ENCODE peak calls at places on chromosomes 3 and 15, in eight cellular contexts. I, Z, P, J, Q, V, K and S are unnamed samples.
A peak's percentile ranks its signal among the peaks of the same experiment; 100 is the strongest.

GRCh38 chr15:27043770-27044169 is 72.8 kb downstream of the GABRG3 start:
- DNase-seq in V (no peak), Q (no peak), K (no peak), I (no peak), Z (no peak), J (no peak), P (no peak), S (no peak)

GRCh38 chr3:43865887-43866528 is 175.3 kb downstream of the ABHD5 start:
- DNase-seq in Q (no peak), V (no peak), Z (no peak), J (no peak), K (no peak), I (no peak), P (no peak), S (no peak)

GRCh38 chr3:125644036-125645025 is 49.0 kb upstream of the OSBPL11 start:
- DNase-seq in J (no peak), I (no peak), Q (no peak), P (peak; percentile 84), K (no peak), V (peak; percentile 2), Z (no peak), S (no peak)

GRCh38 chr3:187811580-187812250 is 66.4 kb upstream of the BCL6 start:
- DNase-seq in K (no peak), J (no peak), I (no peak), Z (peak; percentile 51), V (peak; percentile 34), P (peak; percentile 70), Q (peak; percentile 25), S (no peak)

GRCh38 chr3:176964656-176965055 is 232.6 kb downstream of the TBL1XR1 start:
- DNase-seq in Z (no peak), V (no peak), J (no peak), K (no peak), Q (no peak), I (no peak), P (no peak), S (no peak)

GRCh38 chr3:49625971-49626640 is 48.0 kb upstream of the APEH start:
- DNase-seq in I (no peak), Q (no peak), Z (no peak), P (no peak), K (no peak), V (peak; percentile 6), J (no peak), S (no peak)

GRCh38 chr15:100694381-100695012 is 92.1 kb downstream of the ASB7 start:
- DNase-seq in V (no peak), Z (no peak), P (peak; percentile 67), I (no peak), J (no peak), Q (no peak), K (no peak), S (no peak)

GRCh38 chr15:66763186-66764066 is 61.4 kb downstream of the SMAD6 start:
- DNase-seq in K (no peak), Z (no peak), Q (no peak), J (no peak), V (no peak), P (no peak), I (no peak), S (no peak)

GRCh38 chr3:144270100-144270499 is 298.5 kb downstream of the DIPK2A start:
- DNase-seq in Q (no peak), V (no peak), J (no peak), P (no peak), I (no peak), K (no peak), Z (no peak), S (no peak)

GRCh38 chr15:96893159-96893906 is 562.8 kb downstream of the NR2F2 start:
- DNase-seq in Z (no peak), I (no peak), J (no peak), K (peak; percentile 17), V (peak; percentile 6), P (peak; percentile 78), Q (peak; percentile 10), S (peak; percentile 28)
- TF ChIP-seq CTCF in Z (no peak), I (peak; percentile 13), J (peak; percentile 50), K (no peak), V (peak; percentile 49), P (peak; percentile 90), Q (peak; percentile 86), S (peak; percentile 71)

DNA sequence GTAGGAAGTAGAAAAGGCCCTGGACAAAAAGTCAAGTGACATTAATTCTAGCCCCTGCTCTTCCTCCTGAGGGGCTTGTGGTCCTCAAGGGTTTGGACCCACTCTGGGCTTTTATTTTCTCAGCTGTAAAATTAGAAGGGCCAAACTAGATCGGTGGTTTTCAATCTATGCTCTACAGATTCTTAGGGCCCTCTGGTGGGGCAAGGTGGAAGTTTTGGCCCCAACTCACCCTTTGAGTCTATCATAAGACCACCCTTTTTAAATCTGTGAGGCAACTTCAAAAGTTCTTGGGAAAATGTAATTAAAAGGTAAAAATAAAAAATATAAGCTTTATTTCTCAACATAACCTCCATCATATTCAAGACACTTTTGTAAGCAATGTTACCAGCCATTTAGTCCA is 25.6 kb upstream of the CFAP161 start:
- DNase-seq in Z (no peak), I (no peak), K (no peak), P (no peak), V (no peak), J (no peak), Q (no peak), S (peak; percentile 16)
- TF ChIP-seq CTCF in Z (peak; percentile 32), I (peak; percentile 15), K (peak; percentile 62), P (peak; percentile 50), V (peak; percentile 62), J (peak; percentile 68), Q (peak; percentile 29), S (peak; percentile 59)

GRCh38 chr15:89034305-89034704 is 54.0 kb upstream of the ABHD2 start:
- DNase-seq in Z (no peak), K (no peak), J (no peak), Q (no peak), P (peak; percentile 45), V (peak; percentile 23), I (no peak), S (no peak)
- TF ChIP-seq CTCF in Z (peak; percentile 43), K (no peak), J (peak; percentile 52), Q (peak; percentile 9), P (peak; percentile 56), V (peak; percentile 46), I (no peak), S (peak; percentile 43)

DNA sequence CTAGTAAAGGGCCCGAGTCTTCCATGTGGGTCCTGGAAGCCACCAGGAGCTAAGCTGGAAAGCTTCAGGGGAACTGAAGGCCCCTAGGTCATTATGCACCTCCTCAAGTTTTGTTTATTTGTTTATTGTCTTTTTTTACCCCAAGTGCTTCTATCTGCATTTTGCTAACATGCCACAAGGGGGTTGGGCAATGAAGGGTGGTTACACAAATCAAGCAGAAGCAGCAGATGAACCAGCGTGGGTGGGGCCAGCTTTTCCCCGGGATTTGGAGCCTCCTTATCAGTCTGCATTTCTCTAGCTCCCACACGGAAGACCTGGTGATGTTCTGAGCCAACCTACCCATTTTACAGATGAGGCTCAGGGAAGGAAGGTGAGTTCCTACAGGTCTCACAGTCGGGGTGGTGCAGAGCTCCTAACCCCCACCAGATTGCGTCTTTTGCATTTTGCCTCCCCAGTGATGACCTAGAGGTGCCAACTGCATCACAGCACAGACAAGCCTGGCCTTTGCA is 16.8 kb downstream of the TMC3 start:
- DNase-seq in Z (no peak), K (no peak), P (no peak), Q (no peak), J (no peak), I (no peak), V (no peak), S (no peak)
- TF ChIP-seq CTCF in Z (no peak), K (no peak), P (peak; percentile 3), Q (no peak), J (no peak), I (no peak), V (peak; percentile 5), S (no peak)

DNA sequence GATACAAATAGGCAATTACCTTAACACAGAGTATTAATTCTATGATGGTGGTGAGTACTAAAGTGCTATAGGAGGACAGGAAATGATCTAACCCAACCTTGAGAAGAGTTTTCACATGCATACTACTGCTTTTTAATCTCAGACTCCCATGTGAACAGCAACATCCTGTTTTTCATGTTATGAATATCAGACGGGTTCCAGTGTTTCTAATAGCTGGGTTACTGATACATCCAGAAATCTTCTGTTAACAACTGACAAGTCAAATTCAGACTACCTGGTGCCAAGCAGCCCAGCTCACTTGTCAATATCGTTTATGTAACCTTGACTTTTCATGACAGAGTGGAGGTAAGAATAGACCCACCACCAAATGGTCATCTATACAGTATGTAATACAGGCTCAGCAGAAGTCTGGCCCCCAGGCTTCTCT is 220.2 kb upstream of the COL8A1 start:
- DNase-seq in Z (no peak), Q (no peak), P (no peak), V (no peak), I (peak; percentile 68), K (no peak), J (no peak), S (no peak)
- TF ChIP-seq CTCF in Z (no peak), Q (no peak), P (no peak), V (no peak), I (no peak), K (no peak), J (no peak), S (no peak)

GRCh38 chr3:167918686-167919085 is 177.0 kb downstream of the GOLIM4 start:
- DNase-seq in K (no peak), I (no peak), Q (no peak), P (peak; percentile 5), Z (no peak), J (no peak), V (peak; percentile 19), S (no peak)

GRCh38 chr3:167908745-167909442 is 173.4 kb downstream of the SERPINI1 start:
- DNase-seq in I (no peak), K (no peak), P (no peak), Z (no peak), V (no peak), J (no peak), Q (no peak), S (no peak)

GRCh38 chr3:167917969-167918368 is 177.8 kb downstream of the GOLIM4 start:
- DNase-seq in V (no peak), Z (no peak), P (no peak), I (no peak), Q (no peak), J (no peak), K (no peak), S (no peak)

GRCh38 chr3:167909443-167910287 is 174.1 kb downstream of the SERPINI1 start:
- DNase-seq in J (no peak), Q (no peak), V (no peak), I (no peak), K (no peak), P (no peak), Z (no peak), S (no peak)

DNA sequence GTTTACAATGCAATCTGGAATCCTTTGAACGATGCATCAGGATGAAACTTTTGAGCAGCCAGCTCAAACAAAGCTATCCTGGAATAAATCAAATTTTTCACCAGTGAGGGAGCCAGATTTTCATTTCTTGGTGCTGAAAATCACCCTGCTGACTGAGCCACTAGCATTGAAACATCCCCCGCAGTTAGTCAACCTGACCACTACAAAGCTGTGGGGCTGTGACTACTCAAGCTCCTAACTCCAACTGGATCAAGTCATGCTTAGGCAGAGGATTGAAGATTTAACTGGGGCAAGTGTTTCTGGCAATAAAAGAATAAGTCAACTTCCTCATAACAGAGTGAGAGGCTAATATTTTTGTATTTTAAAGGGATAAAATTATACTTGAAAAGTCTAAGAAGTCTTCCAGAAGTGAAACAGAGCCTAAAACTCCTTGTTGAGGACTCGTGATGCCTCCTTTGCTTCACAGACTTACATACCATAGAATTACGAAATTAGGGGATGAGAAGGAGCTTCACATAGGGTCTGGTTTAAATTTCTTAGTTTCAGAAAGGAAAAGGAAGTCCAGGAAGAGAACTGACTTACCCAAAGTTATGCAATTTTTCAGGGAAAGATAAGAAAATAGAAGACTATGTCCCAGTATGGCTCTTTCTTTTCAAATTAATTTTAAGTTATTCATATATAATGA is 177.8 kb downstream of the SERPINI1 start:
- DNase-seq in Q (no peak), J (no peak), P (peak; percentile 30), I (no peak), K (no peak), Z (no peak), V (peak; percentile 28), S (no peak)
- TF ChIP-seq CTCF in Q (no peak), J (no peak), P (peak; percentile 9), I (no peak), K (no peak), Z (no peak), V (peak; percentile 23), S (peak; percentile 25)